ENCODE peak calls at places on chromosome 14, in nine cellular contexts. Y is uterus, F is WERI-Rb-1, W is progenitor cell of endocrine pancreas, Q is left ventricle myocardium inferior, R is WTC11, T is IMR-90, C is Peyer's patch, G is ovary. D is an unnamed sample.
A peak's percentile ranks its signal among the peaks of the same experiment; 100 is the strongest.

GRCh38 chr14:93317836-93318807 is 14.7 kb downstream of the BTBD7 start:
- DNase-seq in F (no peak), T (peak; percentile 41), R (no peak), G (no peak), Y (no peak), W (no peak), C (peak; percentile 58), Q (no peak), D (no peak)

GRCh38 chr14:56821807-56822615 is 11.7 kb upstream of the OTX2 start:
- DNase-seq in F (no peak), R (no peak), C (no peak), Q (no peak), Y (no peak), G (no peak), W (no peak), T (no peak), D (no peak)

GRCh38 chr14:52553002-52553670 is 500 bp downstream of the GPR137C start:
- DNase-seq in T (no peak), C (peak; percentile 65), F (peak; percentile 36), R (peak; percentile 59), Q (peak; percentile 25), Y (peak; percentile 26), W (peak; percentile 30), G (peak; percentile 55), D (peak; percentile 49)

GRCh38 chr14:88228519-88229236 is 94.4 kb downstream of the KCNK10 start:
- DNase-seq in Y (no peak), F (no peak), W (no peak), C (no peak), Q (no peak), R (no peak), G (no peak), T (no peak), D (no peak)

GRCh38 chr14:68834816-68835215 is 41.9 kb upstream of the ZFP36L1 start:
- DNase-seq in T (no peak), Y (no peak), Q (no peak), F (no peak), R (no peak), G (no peak), W (no peak), C (no peak), D (no peak)

GRCh38 chr14:83251402-83251801 is 1717.7 kb upstream of the SEL1L start:
- DNase-seq in Q (no peak), T (no peak), R (no peak), Y (no peak), W (no peak), G (no peak), C (no peak), F (no peak), D (no peak)

GRCh38 chr14:93857500-93857899 is 69.2 kb upstream of the PRIMA1 start:
- DNase-seq in Y (no peak), T (no peak), C (no peak), W (no peak), R (peak; percentile 17), Q (no peak), G (no peak), F (peak; percentile 31), D (no peak)

GRCh38 chr14:67410313-67410712 is 1.7 kb downstream of the PLEK2 start:
- DNase-seq in C (peak; percentile 92), Q (no peak), Y (no peak), W (no peak), T (no peak), R (no peak), F (no peak), G (no peak), D (no peak)

GRCh38 chr14:58749066-58749669 is 111.4 kb downstream of the DACT1 start:
- DNase-seq in C (peak; percentile 64), T (peak; percentile 98), Y (no peak), R (no peak), G (no peak), F (no peak), Q (no peak), W (no peak), D (no peak)

GRCh38 chr14:98582276-98582675 is 689.7 kb downstream of the BCL11B start:
- DNase-seq in Y (no peak), R (no peak), T (no peak), W (no peak), Q (no peak), G (no peak), F (no peak), C (no peak), D (no peak)

GRCh38 chr14:55454264-55455151 is 14.1 kb upstream of the TBPL2 start:
- DNase-seq in Q (no peak), T (peak; percentile 86), C (peak; percentile 68), R (no peak), Y (peak; percentile 40), G (peak; percentile 74), F (peak; percentile 82), W (no peak), D (no peak)

GRCh38 chr14:68291820-68292219 is 472.2 kb downstream of the RAD51B start:
- DNase-seq in Q (no peak), C (no peak), F (peak; percentile 71), W (no peak), G (no peak), T (no peak), Y (no peak), R (peak; percentile 59), D (no peak)

GRCh38 chr14:74618078-74618952 is 6.3 kb upstream of the LTBP2 start:
- DNase-seq in R (no peak), W (no peak), Q (no peak), G (no peak), F (no peak), C (peak; percentile 84), T (peak; percentile 74), Y (no peak), D (no peak)

GRCh38 chr14:86237733-86238132 is 707.8 kb downstream of the FLRT2 start:
- DNase-seq in F (no peak), G (no peak), C (no peak), Y (no peak), R (no peak), W (no peak), T (no peak), Q (no peak), D (no peak)

GRCh38 chr14:24310666-24311604 is at the start of gene LTB4R:
- DNase-seq in R (peak; percentile 78), Q (peak; percentile 79), C (peak; percentile 89), F (no peak), G (peak; percentile 84), Y (peak; percentile 73), T (peak; percentile 73), W (no peak), D (peak; percentile 78)
- TF ChIP-seq CTCF in R (no peak), Q (peak; percentile 67), C (peak; percentile 49), F (no peak), G (peak; percentile 16), Y (peak; percentile 35), T (peak; percentile 26), W (no peak), D (peak; percentile 39)

GRCh38 chr14:90785474-90785873 is 30.8 kb downstream of the TTC7B start:
- DNase-seq in R (peak; percentile 33), W (no peak), Q (no peak), T (no peak), Y (peak; percentile 64), C (peak; percentile 60), G (peak; percentile 40), F (no peak), D (no peak)
- TF ChIP-seq CTCF in R (no peak), W (no peak), Q (no peak), T (peak; percentile 8), Y (no peak), C (no peak), G (no peak), F (peak; percentile 52), D (no peak)

GRCh38 chr14:60197629-60198318 is 32.6 kb upstream of the DHRS7 start:
- DNase-seq in C (no peak), T (no peak), Q (no peak), W (no peak), G (no peak), F (no peak), Y (no peak), R (no peak), D (no peak)

GRCh38 chr14:60189923-60190840 is 25.0 kb upstream of the DHRS7 start:
- DNase-seq in C (no peak), R (no peak), G (no peak), Q (no peak), Y (no peak), F (no peak), W (no peak), T (no peak), D (no peak)

GRCh38 chr14:60196291-60196690 is 31.1 kb upstream of the DHRS7 start:
- DNase-seq in Y (no peak), C (no peak), G (no peak), F (no peak), Q (no peak), R (no peak), T (no peak), W (no peak), D (no peak)

GRCh38 chr14:60199321-60199720 is 34.1 kb upstream of the DHRS7 start:
- DNase-seq in C (no peak), G (no peak), Y (no peak), R (no peak), Q (no peak), T (no peak), F (no peak), W (no peak), D (no peak)

DNA sequence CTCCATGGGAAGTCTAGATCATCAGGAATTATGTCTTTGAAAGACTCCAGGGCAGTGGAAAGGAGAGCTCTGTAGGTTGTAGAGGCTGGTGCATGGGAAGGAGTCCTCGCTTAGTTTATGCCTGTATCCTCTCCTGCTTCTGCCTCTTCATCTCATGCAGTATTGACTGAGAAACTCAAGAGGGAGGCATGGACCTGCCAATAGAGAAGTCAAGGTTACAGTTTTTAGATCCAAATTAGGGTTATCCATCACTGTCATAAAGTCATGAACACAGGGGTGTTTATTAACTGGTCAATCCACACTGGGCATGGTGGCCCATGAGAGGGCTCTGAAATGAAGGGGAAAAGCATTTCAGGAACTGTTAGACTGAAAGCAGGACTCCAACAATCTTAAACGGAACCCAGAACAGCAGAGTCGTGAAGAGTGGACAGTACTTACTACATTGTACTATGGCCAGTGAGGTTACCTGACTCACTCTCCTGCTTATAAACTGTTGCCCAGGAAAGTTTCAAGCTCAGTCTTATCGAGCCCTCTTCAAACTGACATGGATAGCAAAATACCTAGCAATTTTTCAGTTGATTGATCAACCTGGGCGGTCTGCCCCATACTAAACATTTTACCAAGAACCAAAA is 30.1 kb upstream of the DHRS7 start:
- DNase-seq in Y (no peak), W (no peak), R (no peak), T (no peak), Q (no peak), G (no peak), F (no peak), C (no peak), D (no peak)
- TF ChIP-seq CTCF in Y (no peak), W (no peak), R (no peak), T (no peak), Q (peak; percentile 54), G (no peak), F (peak; percentile 20), C (peak; percentile 29), D (no peak)

DNA sequence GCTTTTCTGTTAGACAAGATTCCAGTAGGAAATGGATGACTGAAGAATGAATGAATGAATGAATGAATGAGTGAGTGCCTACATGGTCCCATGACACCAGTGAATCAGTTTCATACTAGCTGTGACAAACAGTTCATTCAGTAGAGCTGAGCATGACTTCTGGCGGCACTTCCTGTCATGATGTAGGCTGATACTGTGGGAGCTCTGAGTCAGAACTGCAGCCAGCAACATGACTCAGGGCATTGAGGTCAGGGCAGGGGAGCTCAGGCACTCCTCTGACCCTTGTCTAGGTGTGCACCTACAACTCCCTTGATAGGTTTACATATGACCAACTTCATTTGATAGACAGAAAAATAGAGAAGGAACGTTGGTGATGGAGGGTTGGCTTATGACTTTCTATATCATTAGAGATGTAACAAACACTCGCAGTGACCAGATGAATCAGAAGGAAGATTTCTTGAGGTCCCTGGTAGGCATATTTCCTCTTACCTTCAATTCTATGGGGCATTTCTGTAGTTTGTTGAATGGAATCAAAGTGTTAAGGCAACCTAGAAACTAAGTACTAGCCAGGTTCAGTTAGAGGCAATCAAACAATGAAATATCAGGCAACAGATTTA is 139.3 kb upstream of the ARHGAP5 start:
- DNase-seq in F (no peak), Y (no peak), T (peak; percentile 86), R (no peak), Q (peak; percentile 26), C (peak; percentile 90), G (no peak), W (no peak), D (no peak)
- TF ChIP-seq CTCF in F (no peak), Y (no peak), T (no peak), R (no peak), Q (no peak), C (no peak), G (no peak), W (no peak), D (no peak)